ENCODE peak calls at places on chromosomes 7 and 10, in six cellular contexts. O, G, N, C, Z and J are unnamed samples.

GRCh38 chr10:34524369-34525091 is 290.6 kb downstream of the PARD3 start:
- DNase-seq in G (no peak), Z (no peak), C (peak), N (no peak), O (no peak), J (no peak)

GRCh38 chr10:71575446-71575845 is 144.1 kb downstream of the C10orf105 start:
- DNase-seq in O (peak), Z (no peak), C (no peak), N (no peak), G (no peak), J (no peak)

GRCh38 chr10:51683031-51683830 is 16.2 kb downstream of the CSTF2T start:
- DNase-seq in G (no peak), O (no peak), N (no peak), Z (peak), C (no peak), J (peak)

GRCh38 chr7:151243411-151244155 is 4.9 kb downstream of the SMARCD3 start:
- DNase-seq in O (no peak), N (no peak), C (no peak), G (no peak), Z (no peak), J (no peak)

GRCh38 chr7:21507627-21508343 is 35.1 kb upstream of the DNAH11 start:
- DNase-seq in Z (peak), N (peak), O (peak), C (peak), G (peak), J (peak)

GRCh38 chr10:31526681-31527080 is 207.7 kb downstream of the ZEB1 start:
- DNase-seq in N (no peak), O (no peak), Z (peak), G (no peak), C (peak), J (no peak)

GRCh38 chr10:110647136-110647430 is 2.9 kb downstream of the RBM20 start:
- DNase-seq in O (no peak), C (no peak), G (no peak), Z (no peak), N (no peak), J (no peak)

GRCh38 chr10:77594171-77594783 is 43.3 kb downstream of the KCNMA1 start:
- DNase-seq in G (no peak), O (no peak), Z (no peak), C (no peak), N (no peak), J (no peak)

GRCh38 chr7:39252916-39253315 is 275.2 kb downstream of the POU6F2 start:
- DNase-seq in G (no peak), C (no peak), Z (no peak), O (no peak), N (no peak), J (no peak)

GRCh38 chr7:107742678-107743566 is 1.0 kb upstream of the CBLL1 start:
- DNase-seq in C (no peak), Z (no peak), N (peak), O (peak), G (peak), J (no peak)

GRCh38 chr7:32167815-32168214 is 97.6 kb upstream of the PDE1C start:
- DNase-seq in G (no peak), O (no peak), C (no peak), N (no peak), Z (no peak), J (no peak)

GRCh38 chr10:130662775-130663174 is 526.6 kb downstream of the GLRX3 start:
- DNase-seq in G (no peak), C (no peak), N (no peak), Z (no peak), O (no peak), J (no peak)